ENCODE peak calls at places on chromosomes 3 and 15, in five cellular contexts. Q is left ventricle myocardium inferior; U is fibroblast of pulmonary artery; F is stimulated activated CD4-positive, alpha-beta T cell treated with anti-CD3 and anti-CD28 coated beads, Interleukin-4, amount 100 ng/mL, for 48 hours; M is frontal cortex. E is an unnamed sample.

GRCh38 chr15:78392430-78392829 is 45.6 kb upstream of the IREB2 start:
- DNase-seq in Q (no peak), U (no peak), F (no peak), M (no peak), E (no peak)

GRCh38 chr3:45125550-45126026 is 20.6 kb downstream of the CDCP1 start:
- DNase-seq in Q (no peak), U (no peak), F (no peak), M (no peak), E (no peak)

GRCh38 chr15:62969442-62970089 is 73.0 kb upstream of the TPM1 start:
- DNase-seq in Q (no peak), U (no peak), F (no peak), M (no peak), E (no peak)

GRCh38 chr3:105862217-105862616 is 6.6 kb downstream of the CBLB start:
- DNase-seq in Q (no peak), U (no peak), F (no peak), M (no peak), E (no peak)

GRCh38 chr15:27492021-27492621 is 521.1 kb downstream of the GABRG3 start:
- DNase-seq in Q (no peak), U (no peak), F (no peak), M (no peak), E (no peak)

GRCh38 chr3:37072892-37073291 is 79.6 kb downstream of the MLH1 start:
- DNase-seq in Q (no peak), U (peak), F (no peak), M (no peak), E (no peak)

GRCh38 chr15:36996121-36996520 is 104.2 kb downstream of the MEIS2 start:
- DNase-seq in Q (no peak), U (no peak), F (no peak), M (no peak), E (no peak)

GRCh38 chr3:30578986-30579579 is 27.3 kb upstream of the TGFBR2 start:
- DNase-seq in Q (no peak), U (no peak), F (no peak), M (no peak), E (no peak)

GRCh38 chr3:48851407-48851806 is 3.7 kb upstream of the PRKAR2A start:
- DNase-seq in Q (no peak), U (peak), F (no peak), M (no peak), E (no peak)

GRCh38 chr3:187773963-187774789 is 28.9 kb upstream of the BCL6 start:
- DNase-seq in Q (no peak), U (no peak), F (no peak), M (no peak), E (no peak)

GRCh38 chr3:183013857-183014256 is 33.5 kb upstream of the DCUN1D1 start:
- DNase-seq in Q (no peak), U (no peak), F (no peak), M (no peak), E (no peak)

GRCh38 chr3:64889991-64890390 is 202.2 kb upstream of the ADAMTS9 start:
- DNase-seq in Q (peak), U (peak), F (no peak), M (no peak), E (no peak)

GRCh38 chr3:131033480-131034080 is 6.9 kb downstream of the NEK11 start:
- DNase-seq in Q (no peak), U (peak), F (no peak), M (no peak), E (no peak)

GRCh38 chr3:47011371-47011770 is 31.9 kb downstream of the NBEAL2 start:
- DNase-seq in Q (no peak), U (no peak), F (no peak), M (no peak), E (no peak)

GRCh38 chr3:98341758-98342157 is 11.9 kb upstream of the OR5K4 start:
- DNase-seq in Q (no peak), U (no peak), F (no peak), M (no peak), E (no peak)

GRCh38 chr15:66472176-66472999 is 25.2 kb downstream of the SNAPC5 start:
- DNase-seq in Q (no peak), U (peak), F (no peak), M (no peak), E (no peak)